ENCODE peak calls at places on chromosomes 4 and X, in nine cellular contexts. W is kidney tubule cell; K is activated CD8-positive, alpha-beta memory T cell treated with anti-CD3 and anti-CD28 coated beads for 48 hours; X is T-helper 2 cell; O is hypothalamus; E is pancreas; Z is Right ventricle myocardium inferior; Y is Calu3; S is mesenchymal stem cell. G is an unnamed sample.

GRCh38 chr4:5890063-5890727 is 2.7 kb downstream of the CRMP1 start:
- DNase-seq in W (no peak), K (no peak), X (no peak), O (peak), E (no peak), Z (no peak), Y (no peak), S (peak), G (no peak)

GRCh38 chr4:81165853-81166430 is 49.1 kb downstream of the PRKG2 start:
- DNase-seq in W (peak), K (no peak), X (no peak), O (no peak), E (no peak), Z (no peak), Y (no peak), S (no peak), G (no peak)

GRCh38 chr4:176435891-176436499 is 116.2 kb downstream of the SPCS3 start:
- DNase-seq in W (no peak), K (no peak), X (no peak), O (no peak), E (no peak), Z (no peak), Y (no peak), S (peak), G (no peak)

GRCh38 chr4:56743550-56743949 is 62.5 kb upstream of the HOPX start:
- DNase-seq in W (no peak), K (no peak), X (no peak), O (no peak), E (no peak), Z (no peak), Y (no peak), S (no peak), G (no peak)

GRCh38 chr4:73053974-73054480 is 15.5 kb downstream of the COX18 start:
- DNase-seq in W (no peak), K (no peak), X (no peak), O (no peak), E (no peak), Z (no peak), Y (no peak), S (no peak), G (no peak)

GRCh38 chr4:112704322-112704721 is 67.4 kb downstream of the LARP7 start:
- DNase-seq in W (no peak), K (no peak), X (no peak), O (no peak), E (no peak), Z (no peak), Y (no peak), S (no peak), G (no peak)

GRCh38 chr4:114400531-114400930 is 198.1 kb upstream of the UGT8 start:
- DNase-seq in W (peak), K (no peak), X (no peak), O (no peak), E (no peak), Z (no peak), Y (no peak), S (no peak), G (no peak)

GRCh38 chrX:107272431-107272921 is 66.1 kb downstream of the DNAAF6 start:
- DNase-seq in W (peak), K (no peak), X (no peak), O (no peak), E (peak), Z (no peak), Y (peak), S (no peak), G (no peak)

GRCh38 chrX:143788265-143788664 is 67.7 kb upstream of the SPANXN2 start:
- DNase-seq in W (peak), K (no peak), X (no peak), O (no peak), E (no peak), Z (no peak), Y (no peak), S (peak), G (no peak)

GRCh38 chrX:66046612-66047235 is 6.8 kb upstream of the VSIG4 start:
- DNase-seq in W (no peak), K (no peak), X (no peak), O (no peak), E (no peak), Z (no peak), Y (no peak), S (no peak), G (no peak)

GRCh38 chrX:131677655-131678628 is 134.1 kb downstream of the OR13H1 start:
- DNase-seq in W (peak), K (peak), X (no peak), O (no peak), E (peak), Z (no peak), Y (peak), S (peak), G (peak)

GRCh38 chr4:176271749-176272148 is 2.7 kb upstream of the ASB5 start:
- DNase-seq in W (peak), K (no peak), X (no peak), O (no peak), E (no peak), Z (no peak), Y (no peak), S (peak), G (no peak)

GRCh38 chrX:21166302-21166982 is 207.8 kb upstream of the CNKSR2 start:
- DNase-seq in W (peak), K (no peak), X (no peak), O (no peak), E (no peak), Z (no peak), Y (peak), S (peak), G (no peak)

GRCh38 chrX:128781506-128781905 is 729.3 kb upstream of the ACTRT1 start:
- DNase-seq in W (peak), K (no peak), X (no peak), O (no peak), E (peak), Z (no peak), Y (peak), S (peak), G (no peak)

GRCh38 chrX:41559662-41560061 is 112.5 kb downstream of the NYX start:
- DNase-seq in W (peak), K (no peak), X (no peak), O (no peak), E (no peak), Z (no peak), Y (no peak), S (peak), G (no peak)

GRCh38 chrX:139739138-139739537 is 31.2 kb upstream of the MCF2 start:
- DNase-seq in W (peak), K (no peak), X (no peak), O (no peak), E (no peak), Z (no peak), Y (no peak), S (peak), G (no peak)

GRCh38 chr4:6087669-6088068 is 69.4 kb upstream of the C4orf50 start:
- DNase-seq in W (peak), K (no peak), X (no peak), O (no peak), E (peak), Z (no peak), Y (peak), S (no peak), G (no peak)

G was measured in caudate nucleus.